ENCODE peak calls at places on chromosome 1, in four cellular contexts. V, I, C and O are unnamed samples.

GRCh38 chr1:234866007-234866866 is 256.3 kb upstream of the IRF2BP2 start:
- DNase-seq in V (peak; percentile 61), I (peak; percentile 89), C (peak; percentile 81), O (no peak)

GRCh38 chr1:32782086-32782485 is 35.1 kb downstream of the YARS1 start:
- DNase-seq in V (no peak), I (no peak), C (no peak), O (no peak)

GRCh38 chr1:113912594-113913311 is 7.6 kb downstream of the DCLRE1B start:
- DNase-seq in V (no peak), I (no peak), C (no peak), O (no peak)

GRCh38 chr1:166895766-166896165 is 19.7 kb upstream of the TADA1 start:
- DNase-seq in V (no peak), I (no peak), C (no peak), O (no peak)

GRCh38 chr1:66527688-66528087 is 6.3 kb upstream of the SGIP1 start:
- DNase-seq in V (no peak), I (no peak), C (no peak), O (no peak)

GRCh38 chr1:9233241-9233941 is 1.2 kb upstream of the H6PD start:
- DNase-seq in V (no peak), I (no peak), C (peak; percentile 92), O (no peak)

GRCh38 chr1:114155756-114156155 is 2.1 kb upstream of the SYT6 start:
- DNase-seq in V (no peak), I (no peak), C (no peak), O (no peak)

GRCh38 chr1:233327938-233328660 is 575 bp downstream of the MAP3K21 start:
- DNase-seq in V (no peak), I (peak; percentile 38), C (no peak), O (peak; percentile 71)

GRCh38 chr1:7613106-7613850 is 157.8 kb upstream of the VAMP3 start:
- DNase-seq in V (no peak), I (no peak), C (no peak), O (no peak)

GRCh38 chr1:97870574-97870973 is 50.3 kb downstream of the DPYD start:
- DNase-seq in V (no peak), I (no peak), C (no peak), O (no peak)

GRCh38 chr1:166852918-166853317 is 13.6 kb downstream of the POGK start:
- DNase-seq in V (no peak), I (no peak), C (no peak), O (no peak)

GRCh38 chr1:98672184-98672583 is 10.7 kb downstream of the SNX7 start:
- DNase-seq in V (no peak), I (no peak), C (no peak), O (peak; percentile 59)

GRCh38 chr1:48776400-48777218 is at the start of gene BEND5:
- DNase-seq in V (no peak), I (no peak), C (no peak), O (peak; percentile 94)

GRCh38 chr1:113675299-113675698 is 84.0 kb downstream of the PHTF1 start:
- DNase-seq in V (no peak), I (no peak), C (no peak), O (no peak)

GRCh38 chr1:170470121-170470520 is 61.8 kb upstream of the GORAB start:
- DNase-seq in V (no peak), I (no peak), C (no peak), O (no peak)

GRCh38 chr1:227994632-227995300 is 12.0 kb upstream of the WNT3A start:
- DNase-seq in V (no peak), I (no peak), C (no peak), O (no peak)

GRCh38 chr1:163241716-163242115 is 39.0 kb upstream of the RGS5 start:
- DNase-seq in V (no peak), I (no peak), C (no peak), O (no peak)

GRCh38 chr1:13535227-13535626 is 21.4 kb upstream of the LRRC38 start:
- DNase-seq in V (no peak), I (no peak), C (no peak), O (no peak)

GRCh38 chr1:216617081-216617480 is 106.1 kb downstream of the ESRRG start:
- DNase-seq in V (no peak), I (no peak), C (no peak), O (no peak)

GRCh38 chr1:59115865-59116264 is 181.0 kb upstream of the FGGY start:
- DNase-seq in V (no peak), I (no peak), C (no peak), O (no peak)

GRCh38 chr1:2253797-2254480 is 25.8 kb downstream of the SKI start:
- DNase-seq in V (no peak), I (no peak), C (no peak), O (no peak)

GRCh38 chr1:168623003-168623828 is 46.8 kb downstream of the XCL1 start:
- DNase-seq in V (peak; percentile 72), I (no peak), C (no peak), O (no peak)

GRCh38 chr1:71561206-71561605 is 480.4 kb upstream of the ZRANB2 start:
- DNase-seq in V (no peak), I (no peak), C (no peak), O (no peak)

GRCh38 chr1:245687129-245687635 is 532.4 kb downstream of the KIF26B start:
- DNase-seq in V (no peak), I (no peak), C (no peak), O (no peak)

GRCh38 chr1:10456661-10457060 is 6.8 kb downstream of the CORT start:
- DNase-seq in V (no peak), I (no peak), C (no peak), O (no peak)

GRCh38 chr1:173127369-173128307 is 76.9 kb upstream of the TNFSF18 start:
- DNase-seq in V (no peak), I (no peak), C (peak; percentile 76), O (no peak)

GRCh38 chr1:27934818-27935549 is at the start of gene SMPDL3B:
- DNase-seq in V (peak; percentile 69), I (peak; percentile 60), C (no peak), O (peak; percentile 47)

GRCh38 chr1:117093870-117094621 is 27.5 kb downstream of the TRIM45 start:
- DNase-seq in V (peak; percentile 8), I (peak; percentile 59), C (no peak), O (peak; percentile 23)

GRCh38 chr1:160834945-160835565 is 27.6 kb downstream of the CD244 start:
- DNase-seq in V (peak; percentile 22), I (peak; percentile 41), C (peak; percentile 22), O (peak; percentile 23)

GRCh38 chr1:201504799-201505504 is 2.0 kb downstream of the CSRP1 start:
- DNase-seq in V (no peak), I (no peak), C (no peak), O (no peak)

GRCh38 chr1:15158506-15159165 is 5.1 kb downstream of the TMEM51 start:
- DNase-seq in V (no peak), I (no peak), C (peak; percentile 51), O (no peak)

GRCh38 chr1:42335809-42336518 is 929 bp upstream of the FOXJ3 start:
- DNase-seq in V (no peak), I (no peak), C (peak; percentile 60), O (no peak)

GRCh38 chr1:210400043-210400840 is 71.5 kb downstream of the HHAT start:
- DNase-seq in V (peak; percentile 46), I (peak; percentile 53), C (peak; percentile 65), O (peak; percentile 73)

GRCh38 chr1:98102369-98103030 is 181.7 kb upstream of the DPYD start:
- DNase-seq in V (no peak), I (no peak), C (no peak), O (no peak)

GRCh38 chr1:47894718-47895393 is 102.3 kb downstream of the TRABD2B start:
- DNase-seq in V (no peak), I (no peak), C (no peak), O (no peak)

GRCh38 chr1:61641171-61641570 is 83.8 kb downstream of the TM2D1 start:
- DNase-seq in V (no peak), I (no peak), C (no peak), O (no peak)

GRCh38 chr1:4652631-4653327 is 1.6 kb upstream of the AJAP1 start:
- DNase-seq in V (peak; percentile 8), I (peak; percentile 88), C (peak; percentile 16), O (peak; percentile 92)

GRCh38 chr1:30033276-30034104 is 689.9 kb downstream of the MATN1 start:
- DNase-seq in V (no peak), I (no peak), C (no peak), O (no peak)

GRCh38 chr1:52752427-52752826 is 26.2 kb downstream of the ZYG11B start:
- DNase-seq in V (no peak), I (no peak), C (no peak), O (no peak)

GRCh38 chr1:26787381-26787705 is 407 bp upstream of the PIGV start:
- DNase-seq in V (no peak), I (peak; percentile 54), C (no peak), O (no peak)

GRCh38 chr1:115643636-115644035 is 1.9 kb downstream of the VANGL1 start:
- DNase-seq in V (no peak), I (no peak), C (no peak), O (no peak)

GRCh38 chr1:115641762-115642167 is at the start of gene VANGL1:
- DNase-seq in V (no peak), I (peak; percentile 96), C (peak; percentile 34), O (peak; percentile 91)

GRCh38 chr1:115643219-115643618 is 1.4 kb downstream of the VANGL1 start:
- DNase-seq in V (no peak), I (no peak), C (no peak), O (no peak)

GRCh38 chr1:115642168-115643072 is 650 bp downstream of the VANGL1 start:
- DNase-seq in V (no peak), I (peak; percentile 76), C (peak; percentile 35), O (peak; percentile 83)

GRCh38 chr1:115644109-115644508 is 2.3 kb downstream of the VANGL1 start:
- DNase-seq in V (no peak), I (no peak), C (no peak), O (no peak)
- TF ChIP-seq ELF1 in V (no peak), I (no peak), C (no peak), O (no peak)

GRCh38 chr1:82258887-82259286 is 458.2 kb downstream of the ADGRL2 start:
- DNase-seq in V (no peak), I (no peak), C (no peak), O (no peak)
- TF ChIP-seq ZBTB33 in V (no peak), I (no peak), C (no peak), O (no peak)

GRCh38 chr1:87017994-87018672 is 103.7 kb downstream of the HS2ST1 start:
- DNase-seq in V (no peak), I (no peak), C (no peak), O (no peak)
- TF ChIP-seq ELF1 in V (no peak), I (no peak), C (no peak), O (no peak)

DNA sequence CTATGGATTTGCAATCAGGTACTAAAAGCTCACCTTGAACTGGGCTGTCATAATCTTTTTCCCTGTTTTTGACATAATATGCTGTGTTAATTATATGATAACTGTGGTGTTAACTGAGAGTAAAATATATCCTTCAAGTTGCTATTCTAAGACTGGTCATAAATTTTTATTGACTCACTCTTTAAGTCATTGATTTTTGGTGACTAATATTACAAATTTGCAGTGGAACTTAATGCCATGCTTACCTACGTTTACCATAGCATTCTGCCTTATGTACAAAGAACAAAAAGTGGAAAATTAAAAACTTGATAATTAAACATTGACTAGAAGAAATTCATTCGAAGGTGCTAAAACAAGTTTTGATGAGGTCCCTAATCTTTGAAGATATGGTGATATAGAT is 872.4 kb downstream of the BRINP3 start:
- DNase-seq in V (no peak), I (no peak), C (no peak), O (no peak)
- TF ChIP-seq ZBTB33 in V (no peak), I (no peak), C (no peak), O (no peak)